ENCODE peak calls at places on chromosomes 11 and 22, in seven cellular contexts. I is HCT116, U is GM23248, J is GM23338, F is hepatocyte, R is PC-3, W is neural progenitor cell. B is an unnamed sample. For H4K20me1, the result is how much of the 10 kb centered on the place peaks cover.

GRCh38 chr22:24471570-24471969 is 23.6 kb upstream of the UPB1 start:
- DNase-seq in I (no peak), U (no peak), J (no peak), F (no peak), R (no peak), W (no peak), B (no peak)

GRCh38 chr11:57458060-57458409 is 2.3 kb upstream of the RTN4RL2 start:
- DNase-seq in I (no peak), U (peak), J (peak), F (no peak), R (peak), W (no peak), B (no peak)

GRCh38 chr11:19792510-19792909 is 79.9 kb downstream of the NAV2 start:
- DNase-seq in I (no peak), U (no peak), J (no peak), F (peak), R (no peak), W (no peak), B (no peak)

GRCh38 chr11:2465201-2466068 is 20.6 kb downstream of the KCNQ1 start:
- DNase-seq in I (no peak), U (no peak), J (no peak), F (no peak), R (no peak), W (no peak), B (no peak)

GRCh38 chr11:35304393-35304790 is 115.0 kb downstream of the SLC1A2 start:
- DNase-seq in I (no peak), U (peak), J (no peak), F (peak), R (peak), W (no peak), B (no peak)

GRCh38 chr11:113023228-113023627 is 62.0 kb downstream of the NCAM1 start:
- DNase-seq in I (no peak), U (peak), J (no peak), F (no peak), R (no peak), W (no peak), B (no peak)

GRCh38 chr11:131546218-131546895 is 175.9 kb downstream of the NTM start:
- DNase-seq in I (no peak), U (no peak), J (peak), F (no peak), R (no peak), W (peak), B (no peak)

GRCh38 chr22:24051568-24051967 is 40.5 kb downstream of the CABIN1 start:
- DNase-seq in I (no peak), U (peak), J (no peak), F (no peak), R (no peak), W (no peak), B (no peak)

GRCh38 chr22:29994027-29994715 is 86.1 kb upstream of the HORMAD2 start:
- DNase-seq in I (no peak), U (peak), J (no peak), F (no peak), R (peak), W (no peak), B (no peak)

GRCh38 chr22:25396615-25397200 is 167.8 kb upstream of the GRK3 start:
- DNase-seq in I (no peak), U (no peak), J (no peak), F (no peak), R (no peak), W (no peak), B (no peak)

GRCh38 chr11:35158371-35159081 is 19.6 kb downstream of the CD44 start:
- DNase-seq in I (no peak), U (peak), J (no peak), F (peak), R (no peak), W (no peak), B (no peak)

GRCh38 chr11:103988595-103988969 is 47.9 kb upstream of the DDI1 start:
- DNase-seq in I (no peak), U (peak), J (no peak), F (no peak), R (peak), W (no peak), B (no peak)

GRCh38 chr11:9708544-9708943 is 44.7 kb downstream of the SWAP70 start:
- DNase-seq in I (no peak), U (peak), J (no peak), F (no peak), R (peak), W (no peak), B (no peak)

GRCh38 chr11:62539238-62539925 is 7.2 kb downstream of the AHNAK start:
- DNase-seq in I (no peak), U (peak), J (no peak), F (peak), R (peak), W (peak), B (no peak)

GRCh38 chr11:99370557-99371200 is 349.9 kb downstream of the CNTN5 start:
- DNase-seq in I (no peak), U (peak), J (peak), F (peak), R (peak), W (peak), B (no peak)

GRCh38 chr11:95067828-95068244 is 1.1 kb downstream of the SRSF8 start:
- DNase-seq in I (no peak), U (no peak), J (no peak), F (no peak), R (no peak), W (no peak), B (no peak)

GRCh38 chr22:30801695-30802094 is 107.0 kb downstream of the OSBP2 start:
- DNase-seq in I (no peak), U (no peak), J (no peak), F (no peak), R (no peak), W (no peak), B (no peak)

GRCh38 chr22:19524170-19525115 is at the start of gene CLDN5:
- DNase-seq in I (no peak), U (peak), J (peak), F (no peak), R (no peak), W (peak), B (no peak)

GRCh38 chr22:42203609-42204008 is 66.8 kb downstream of the TCF20 start:
- DNase-seq in I (no peak), U (no peak), J (peak), F (no peak), R (no peak), W (no peak), B (no peak)

GRCh38 chr11:47523491-47524199 is 29.3 kb downstream of the CELF1 start:
- DNase-seq in I (no peak), U (peak), J (no peak), F (peak), R (peak), W (no peak), B (no peak)

GRCh38 chr11:2932850-2933251 is 3.6 kb upstream of the PHLDA2 start:
- DNase-seq in I (no peak), U (peak), J (no peak), F (no peak), R (peak), W (no peak), B (no peak)

GRCh38 chr22:37330200-37331033 is 48.1 kb downstream of the CYTH4 start:
- DNase-seq in I (peak), U (peak), J (peak), F (peak), R (peak), W (peak), B (peak)

GRCh38 chr11:27464155-27464759 is 8.3 kb downstream of the LGR4 start:
- DNase-seq in I (no peak), U (peak), J (peak), F (peak), R (peak), W (no peak), B (no peak)

DNA sequence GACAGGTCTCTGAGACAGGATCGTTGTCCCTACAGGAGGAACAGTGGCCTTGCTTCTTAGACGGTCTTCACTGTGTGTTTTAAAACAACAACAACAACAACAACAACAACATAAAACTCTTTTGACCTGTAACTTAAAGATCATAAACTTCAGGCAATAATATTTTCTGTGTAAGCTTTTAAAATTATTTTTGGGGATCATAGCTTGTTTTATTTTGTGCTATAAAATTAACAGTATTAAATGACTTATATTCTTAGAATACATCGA is 13.8 kb upstream of the AIFM3 start:
- DNase-seq in I (no peak), U (no peak), J (no peak), F (peak), R (no peak), W (no peak), B (no peak)
- H4K20me1 ChIP-seq in I (under half), U (under half), J (under half), F (under half), R (under half), W (half or more), B (under half)

DNA sequence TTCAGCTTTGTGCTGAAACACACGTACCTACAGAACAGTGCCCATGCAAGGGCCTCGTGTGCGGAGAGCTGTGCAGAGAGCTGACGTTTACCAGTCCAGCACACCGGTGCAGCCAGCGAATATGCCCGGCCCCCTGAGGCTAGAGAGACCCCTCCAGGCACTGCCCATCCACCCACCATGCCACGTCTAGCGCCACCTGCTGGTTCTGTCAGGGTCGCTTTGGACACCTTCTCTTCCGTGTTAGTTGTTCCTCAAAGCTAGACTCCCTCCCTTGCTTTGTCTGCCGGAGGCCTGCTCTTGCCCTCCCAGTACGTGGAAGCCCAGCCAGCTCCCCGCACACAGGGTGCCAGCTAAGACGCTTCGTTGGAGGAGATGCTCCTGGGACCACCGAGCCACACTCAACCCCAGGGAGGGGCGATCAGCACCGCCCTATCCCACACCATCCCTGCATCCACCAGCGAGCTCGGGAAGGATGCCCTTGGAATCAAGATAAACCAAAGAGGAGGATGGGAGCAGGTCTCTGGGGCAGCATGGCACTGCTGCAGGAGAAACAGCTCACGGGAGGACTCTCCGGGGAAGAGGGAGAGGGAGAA is 43.4 kb downstream of the CPT1A start:
- DNase-seq in I (no peak), U (peak), J (peak), F (no peak), R (peak), W (peak), B (peak)
- TF ChIP-seq EZH2phosphoT487 in I (no peak), U (no peak), J (no peak), F (no peak), R (no peak), W (no peak), B (no peak)

GRCh38 chr11:72704028-72704782 is 30.0 kb upstream of the PDE2A start:
- DNase-seq in I (no peak), U (peak), J (no peak), F (no peak), R (no peak), W (no peak), B (no peak)
- H3K27ac ChIP-seq in I (no peak), U (peak), J (no peak), F (peak), R (no peak), W (no peak), B (no peak)

GRCh38 chr11:32584921-32585320 is 1.3 kb downstream of the EIF3M start:
- DNase-seq in I (no peak), U (peak), J (peak), F (peak), R (peak), W (peak), B (no peak)

GRCh38 chr11:32580967-32581366 is 2.7 kb upstream of the EIF3M start:
- DNase-seq in I (no peak), U (peak), J (peak), F (no peak), R (peak), W (no peak), B (no peak)

GRCh38 chr11:32581556-32581955 is 2.1 kb upstream of the EIF3M start:
- DNase-seq in I (no peak), U (no peak), J (peak), F (no peak), R (peak), W (no peak), B (no peak)

GRCh38 chr11:32583451-32584271 is at the start of gene EIF3M:
- DNase-seq in I (peak), U (peak), J (peak), F (peak), R (peak), W (peak), B (peak)

GRCh38 chr11:32586576-32587190 is 3.1 kb downstream of the EIF3M start:
- DNase-seq in I (peak), U (peak), J (peak), F (no peak), R (peak), W (peak), B (peak)
- H4K20me1 ChIP-seq in I (under half), U (under half), J (under half), F (under half), R (under half), W (under half), B (under half)

GRCh38 chr22:49627217-49628181 is 200.2 kb downstream of the BRD1 start:
- DNase-seq in I (no peak), U (no peak), J (no peak), F (no peak), R (no peak), W (peak), B (no peak)
- TF ChIP-seq EZH2phosphoT487 in I (no peak), U (no peak), J (no peak), F (no peak), R (no peak), W (no peak), B (no peak)

GRCh38 chr11:79121351-79121750 is 319.5 kb downstream of the TENM4 start:
- DNase-seq in I (no peak), U (no peak), J (no peak), F (no peak), R (no peak), W (peak), B (no peak)
- H3K27ac ChIP-seq in I (no peak), U (no peak), J (no peak), F (no peak), R (no peak), W (no peak), B (no peak)

GRCh38 chr11:65917434-65918210 is 1.2 kb downstream of the C11orf68 start:
- DNase-seq in I (no peak), U (peak), J (no peak), F (no peak), R (peak), W (no peak), B (no peak)

GRCh38 chr11:65916391-65916790 is 2.5 kb downstream of the C11orf68 start:
- DNase-seq in I (no peak), U (no peak), J (no peak), F (no peak), R (no peak), W (no peak), B (no peak)

GRCh38 chr11:65915821-65916251 is 3.0 kb downstream of the C11orf68 start:
- DNase-seq in I (peak), U (peak), J (peak), F (peak), R (peak), W (no peak), B (no peak)

GRCh38 chr11:65917077-65917433 is 1.8 kb downstream of the C11orf68 start:
- DNase-seq in I (no peak), U (no peak), J (no peak), F (no peak), R (peak), W (no peak), B (no peak)

DNA sequence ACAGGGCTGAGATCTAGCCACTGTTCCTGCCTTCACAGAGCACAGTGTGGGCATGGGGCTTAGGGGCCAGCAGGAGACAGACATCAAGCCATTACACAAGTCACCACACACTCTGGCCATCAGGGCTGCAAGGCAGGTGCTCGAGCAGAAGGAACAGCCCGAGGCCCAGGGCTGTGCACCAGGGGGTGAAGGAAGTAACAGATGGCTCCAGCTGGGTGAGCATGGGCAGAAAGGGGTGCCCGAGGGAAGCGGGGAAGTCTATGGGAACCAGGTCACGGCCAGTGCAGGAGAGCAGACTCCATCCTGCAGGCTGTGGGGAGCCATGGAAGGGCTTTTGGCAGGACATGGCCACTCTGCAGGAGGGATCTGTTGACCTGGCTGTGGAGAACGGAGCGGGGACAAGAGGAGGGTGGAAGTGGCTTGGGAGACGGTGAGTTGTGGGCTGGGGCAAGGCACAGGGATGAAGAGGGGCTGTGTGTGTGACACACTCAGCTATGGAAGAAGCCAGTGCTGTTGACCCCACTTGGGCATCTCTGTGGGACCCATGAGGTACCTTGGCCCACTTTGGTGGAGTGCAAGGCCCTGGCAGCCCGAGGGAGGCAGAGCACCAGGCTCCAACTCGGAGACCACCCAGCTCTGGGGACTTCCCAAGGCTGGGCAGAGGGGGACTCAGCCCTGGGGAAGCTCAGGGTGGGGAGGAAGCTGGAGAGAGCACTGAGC is 3.6 kb downstream of the C11orf68 start:
- DNase-seq in I (no peak), U (peak), J (no peak), F (no peak), R (no peak), W (no peak), B (no peak)
- H4K20me1 ChIP-seq in I (under half), U (under half), J (under half), F (under half), R (under half), W (under half), B (under half)

B was measured in OCI-LY7.